ENCODE peak calls at places on chromosomes 4 and X, in four cellular contexts. U is H9, L is mesendoderm, Y is H1. G is an unnamed sample.

GRCh38 chrX:118524344-118524743 is 28.7 kb downstream of the DOCK11 start:
- DNase-seq in U (no peak), L (no peak), Y (no peak), G (no peak)

GRCh38 chr4:181592221-181592745 is 650.9 kb upstream of the TENM3 start:
- DNase-seq in U (no peak), L (no peak), Y (no peak), G (peak)

GRCh38 chr4:37760840-37761239 is 65.6 kb upstream of the PGM2 start:
- DNase-seq in U (no peak), L (no peak), Y (no peak), G (no peak)

GRCh38 chr4:18880850-18881249 is 859.3 kb upstream of the LCORL start:
- DNase-seq in U (no peak), L (no peak), Y (no peak), G (no peak)

GRCh38 chr4:151797131-151797530 is 36.3 kb upstream of the GATB start:
- DNase-seq in U (no peak), L (no peak), Y (no peak), G (no peak)

GRCh38 chr4:140637836-140638235 is 69.1 kb upstream of the UCP1 start:
- DNase-seq in U (peak), L (peak), Y (no peak), G (no peak)

GRCh38 chr4:156638925-156639605 is 332.5 kb downstream of the PDGFC start:
- DNase-seq in U (no peak), L (peak), Y (no peak), G (peak)

GRCh38 chr4:107060388-107060787 is 24.3 kb upstream of the DKK2 start:
- DNase-seq in U (no peak), L (no peak), Y (no peak), G (no peak)

GRCh38 chrX:31258163-31258562 is 186.3 kb upstream of the FTHL17 start:
- DNase-seq in U (no peak), L (no peak), Y (no peak), G (no peak)

GRCh38 chr4:5927747-5928146 is 34.9 kb upstream of the CRMP1 start:
- DNase-seq in U (no peak), L (no peak), Y (no peak), G (no peak)

GRCh38 chr4:173522160-173522873 is 7.7 kb downstream of the HAND2 start:
- DNase-seq in U (peak), L (peak), Y (peak), G (peak)

GRCh38 chr4:75629239-75629638 is 1.1 kb downstream of the CDKL2 start:
- DNase-seq in U (no peak), L (no peak), Y (no peak), G (no peak)

GRCh38 chr4:180960758-180961401 is 1282.3 kb upstream of the TENM3 start:
- DNase-seq in U (no peak), L (peak), Y (no peak), G (no peak)

GRCh38 chrX:104697264-104697663 is 131.3 kb downstream of the IL1RAPL2 start:
- DNase-seq in U (no peak), L (no peak), Y (no peak), G (no peak)

GRCh38 chr4:161585011-161585410 is 578.8 kb downstream of the FSTL5 start:
- DNase-seq in U (no peak), L (no peak), Y (no peak), G (no peak)

GRCh38 chr4:8372506-8373070 is 67.9 kb downstream of the ACOX3 start:
- DNase-seq in U (no peak), L (no peak), Y (no peak), G (no peak)

GRCh38 chrX:109691752-109692151 is 41.3 kb downstream of the ACSL4 start:
- DNase-seq in U (no peak), L (no peak), Y (no peak), G (no peak)

GRCh38 chr4:165367040-165367439 is 11.8 kb upstream of the CPE start:
- DNase-seq in U (no peak), L (no peak), Y (no peak), G (no peak)

GRCh38 chr4:150569384-150569987 is 12.5 kb upstream of the MAB21L2 start:
- DNase-seq in U (no peak), L (no peak), Y (no peak), G (peak)

GRCh38 chrX:17412692-17413091 is 37.7 kb downstream of the NHS start:
- DNase-seq in U (no peak), L (no peak), Y (no peak), G (peak)

GRCh38 chrX:65528705-65529340 is 5.8 kb downstream of the LAS1L start:
- DNase-seq in U (peak), L (peak), Y (peak), G (peak)

GRCh38 chr4:2408401-2408958 is 10.0 kb downstream of the ZFYVE28 start:
- DNase-seq in U (peak), L (no peak), Y (no peak), G (no peak)

GRCh38 chr4:24917076-24917856 is 4.4 kb upstream of the CCDC149 start:
- DNase-seq in U (peak), L (peak), Y (peak), G (no peak)

GRCh38 chr4:41200486-41201017 is 13.8 kb downstream of the APBB2 start:
- DNase-seq in U (no peak), L (no peak), Y (no peak), G (no peak)

GRCh38 chrX:85836868-85837267 is 210.5 kb downstream of the CHM start:
- DNase-seq in U (no peak), L (no peak), Y (no peak), G (peak)

GRCh38 chrX:149487292-149487691 is 17.8 kb downstream of the IDS start:
- DNase-seq in U (no peak), L (peak), Y (no peak), G (no peak)

GRCh38 chr4:176137626-176138025 is 57.8 kb downstream of the SPATA4 start:
- DNase-seq in U (no peak), L (peak), Y (no peak), G (peak)

GRCh38 chrX:17553451-17553850 is 178.5 kb downstream of the NHS start:
- DNase-seq in U (peak), L (peak), Y (no peak), G (peak)

GRCh38 chrX:93422693-93423092 is 250.7 kb downstream of the NAP1L3 start:
- DNase-seq in U (peak), L (peak), Y (no peak), G (peak)

GRCh38 chr4:51843309-51844156 is 580 bp downstream of the DCUN1D4 start:
- DNase-seq in U (no peak), L (peak), Y (no peak), G (peak)

GRCh38 chr4:70000713-70001112 is 4.9 kb downstream of the STATH start:
- DNase-seq in U (no peak), L (no peak), Y (no peak), G (no peak)

GRCh38 chr4:68732653-68733466 is 62.4 kb upstream of the UGT2B15 start:
- DNase-seq in U (no peak), L (peak), Y (no peak), G (no peak)

GRCh38 chrX:46408553-46409407 is 136.4 kb downstream of the ZNF674 start:
- DNase-seq in U (peak), L (peak), Y (peak), G (peak)

GRCh38 chrX:124386401-124386800 is 40.0 kb downstream of the SH2D1A start:
- DNase-seq in U (no peak), L (no peak), Y (no peak), G (no peak)

GRCh38 chr4:38313999-38314561 is 349.9 kb upstream of the KLF3 start:
- DNase-seq in U (no peak), L (no peak), Y (no peak), G (peak)

GRCh38 chr4:121728798-121729226 is 32.0 kb upstream of the ANXA5 start:
- DNase-seq in U (no peak), L (no peak), Y (no peak), G (peak)

GRCh38 chr4:89737888-89738287 is 99.1 kb downstream of the SNCA start:
- DNase-seq in U (no peak), L (no peak), Y (no peak), G (no peak)

GRCh38 chr4:26023191-26023972 is 109.4 kb downstream of the SMIM20 start:
- DNase-seq in U (no peak), L (no peak), Y (no peak), G (no peak)

GRCh38 chrX:23832750-23833149 is 49.8 kb downstream of the SAT1 start:
- DNase-seq in U (no peak), L (no peak), Y (no peak), G (no peak)

GRCh38 chr4:8820178-8821102 is 51.2 kb downstream of the HMX1 start:
- DNase-seq in U (peak), L (no peak), Y (peak), G (no peak)

GRCh38 chr4:15753786-15754185 is 24.3 kb upstream of the CD38 start:
- DNase-seq in U (no peak), L (no peak), Y (no peak), G (peak)

GRCh38 chr4:15756361-15756861 is 21.7 kb upstream of the CD38 start:
- DNase-seq in U (no peak), L (no peak), Y (no peak), G (peak)

GRCh38 chr4:15755781-15756180 is 22.3 kb upstream of the CD38 start:
- DNase-seq in U (no peak), L (no peak), Y (no peak), G (peak)

GRCh38 chr4:15754323-15754722 is 23.8 kb upstream of the CD38 start:
- DNase-seq in U (no peak), L (no peak), Y (no peak), G (peak)

GRCh38 chr4:15755321-15755750 is 22.8 kb upstream of the CD38 start:
- DNase-seq in U (no peak), L (no peak), Y (no peak), G (peak)
- H3K56ac ChIP-seq in U (no peak), L (no peak), Y (no peak), G (no peak)

DNA sequence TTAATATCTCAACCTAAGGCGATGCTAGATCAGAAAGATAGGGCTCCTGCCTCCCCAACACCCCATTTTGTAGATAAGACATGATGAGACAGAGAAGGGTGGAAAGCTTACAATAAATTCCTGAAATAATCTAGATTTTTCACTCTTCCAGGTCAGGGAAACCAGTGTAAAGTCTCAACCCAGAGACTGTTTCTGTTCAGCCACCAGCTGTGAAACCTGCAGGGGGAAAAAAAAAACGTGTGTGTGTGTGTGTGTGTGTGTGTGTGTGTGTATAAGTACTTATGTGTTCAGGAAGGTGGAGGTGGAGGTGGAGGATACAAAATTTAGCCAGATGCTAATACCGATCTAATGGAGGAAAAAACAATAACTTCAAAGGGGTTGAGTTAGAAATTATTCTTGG is 773 bp upstream of the ITM2A start:
- DNase-seq in U (no peak), L (peak), Y (no peak), G (no peak)
- H3K56ac ChIP-seq in U (no peak), L (no peak), Y (no peak), G (no peak)

GRCh38 chr4:58553031-58553430 is 1442.8 kb upstream of the IGFBP7 start:
- DNase-seq in U (no peak), L (peak), Y (no peak), G (no peak)
- H3K56ac ChIP-seq in U (no peak), L (no peak), Y (no peak), G (no peak)

GRCh38 chr4:23245196-23245595 is 552.5 kb downstream of the GBA3 start:
- DNase-seq in U (no peak), L (no peak), Y (no peak), G (no peak)
- H3K56ac ChIP-seq in U (no peak), L (no peak), Y (no peak), G (no peak)